ENCODE peak calls at places on chromosome X, in ten cellular contexts. One of them, this sample, is unnamed.
A peak's percentile ranks its signal among the peaks of the same experiment; 100 is the strongest.

GRCh38 chrX:17298564-17298963 is 76.4 kb upstream of the NHS start:
- DNase-seq in HS-5: no peak
- DNase-seq in ecto neural progenitor cell: no peak
- DNase-seq in iris pigment epithelial cell: no peak
- DNase-seq in HTR-8/SVneo: no peak
- DNase-seq in activated naive CD4-positive, alpha-beta T cell treated with Interleukin-2 at 50 U/mL for 16 hours: no peak
- DNase-seq in activated CD4-positive, alpha-beta T cell treated with anti-CD3 and anti-CD28 coated beads, Interleukin-2, amount 10 ng/mL, durations not matched to agents 7 days and 5 days: no peak
- DNase-seq in activated CD8-positive, alpha-beta memory T cell treated with anti-CD3 and anti-CD28 coated beads, Interleukin-2, amount 50 U/mL, for 48 hours: no peak
- DNase-seq in MCF 10A: no peak
- DNase-seq in uterus: no peak
- DNase-seq in this sample: no peak

GRCh38 chrX:145292208-145292607 is 44.9 kb downstream of the SPANXN1 start:
- DNase-seq in HTR-8/SVneo: no peak
- DNase-seq in activated CD8-positive, alpha-beta memory T cell treated with anti-CD3 and anti-CD28 coated beads, Interleukin-2, amount 50 U/mL, for 48 hours: no peak
- DNase-seq in HS-5: no peak
- DNase-seq in iris pigment epithelial cell: no peak
- DNase-seq in MCF 10A: peak; percentile 50
- DNase-seq in activated naive CD4-positive, alpha-beta T cell treated with Interleukin-2 at 50 U/mL for 16 hours: no peak
- DNase-seq in activated CD4-positive, alpha-beta T cell treated with anti-CD3 and anti-CD28 coated beads, Interleukin-2, amount 10 ng/mL, durations not matched to agents 7 days and 5 days: no peak
- DNase-seq in ecto neural progenitor cell: no peak
- DNase-seq in uterus: no peak
- DNase-seq in this sample: no peak

GRCh38 chrX:10034740-10035260 is 67.6 kb downstream of the CLDN34 start:
- DNase-seq in uterus: no peak
- DNase-seq in ecto neural progenitor cell: no peak
- DNase-seq in activated naive CD4-positive, alpha-beta T cell treated with Interleukin-2 at 50 U/mL for 16 hours: no peak
- DNase-seq in activated CD4-positive, alpha-beta T cell treated with anti-CD3 and anti-CD28 coated beads, Interleukin-2, amount 10 ng/mL, durations not matched to agents 7 days and 5 days: no peak
- DNase-seq in iris pigment epithelial cell: no peak
- DNase-seq in HTR-8/SVneo: no peak
- DNase-seq in activated CD8-positive, alpha-beta memory T cell treated with anti-CD3 and anti-CD28 coated beads, Interleukin-2, amount 50 U/mL, for 48 hours: no peak
- DNase-seq in HS-5: no peak
- DNase-seq in MCF 10A: no peak
- DNase-seq in this sample: no peak

GRCh38 chrX:72029473-72030411 is 102.0 kb downstream of the RTL5 start:
- DNase-seq in MCF 10A: peak; percentile 73
- DNase-seq in HS-5: peak; percentile 79
- DNase-seq in HTR-8/SVneo: peak; percentile 91
- DNase-seq in activated naive CD4-positive, alpha-beta T cell treated with Interleukin-2 at 50 U/mL for 16 hours: no peak
- DNase-seq in activated CD4-positive, alpha-beta T cell treated with anti-CD3 and anti-CD28 coated beads, Interleukin-2, amount 10 ng/mL, durations not matched to agents 7 days and 5 days: no peak
- DNase-seq in ecto neural progenitor cell: peak; percentile 51
- DNase-seq in activated CD8-positive, alpha-beta memory T cell treated with anti-CD3 and anti-CD28 coated beads, Interleukin-2, amount 50 U/mL, for 48 hours: no peak
- DNase-seq in iris pigment epithelial cell: peak; percentile 65
- DNase-seq in uterus: no peak
- DNase-seq in this sample: peak; percentile 58

GRCh38 chrX:97027384-97027922 is 143.7 kb downstream of the RPA4 start:
- DNase-seq in activated CD4-positive, alpha-beta T cell treated with anti-CD3 and anti-CD28 coated beads, Interleukin-2, amount 10 ng/mL, durations not matched to agents 7 days and 5 days: no peak
- DNase-seq in iris pigment epithelial cell: no peak
- DNase-seq in MCF 10A: no peak
- DNase-seq in ecto neural progenitor cell: no peak
- DNase-seq in HTR-8/SVneo: no peak
- DNase-seq in activated naive CD4-positive, alpha-beta T cell treated with Interleukin-2 at 50 U/mL for 16 hours: no peak
- DNase-seq in HS-5: no peak
- DNase-seq in uterus: no peak
- DNase-seq in activated CD8-positive, alpha-beta memory T cell treated with anti-CD3 and anti-CD28 coated beads, Interleukin-2, amount 50 U/mL, for 48 hours: no peak
- DNase-seq in this sample: no peak

GRCh38 chrX:14676431-14676830 is 147.1 kb downstream of the GLRA2 start:
- DNase-seq in uterus: no peak
- DNase-seq in activated CD8-positive, alpha-beta memory T cell treated with anti-CD3 and anti-CD28 coated beads, Interleukin-2, amount 50 U/mL, for 48 hours: no peak
- DNase-seq in iris pigment epithelial cell: peak; percentile 38
- DNase-seq in HS-5: no peak
- DNase-seq in activated CD4-positive, alpha-beta T cell treated with anti-CD3 and anti-CD28 coated beads, Interleukin-2, amount 10 ng/mL, durations not matched to agents 7 days and 5 days: no peak
- DNase-seq in activated naive CD4-positive, alpha-beta T cell treated with Interleukin-2 at 50 U/mL for 16 hours: no peak
- DNase-seq in ecto neural progenitor cell: no peak
- DNase-seq in HTR-8/SVneo: no peak
- DNase-seq in MCF 10A: peak; percentile 32
- DNase-seq in this sample: no peak

GRCh38 chrX:139823806-139824205 is 109.0 kb downstream of the ATP11C start:
- DNase-seq in MCF 10A: peak; percentile 65
- DNase-seq in iris pigment epithelial cell: peak; percentile 63
- DNase-seq in activated CD4-positive, alpha-beta T cell treated with anti-CD3 and anti-CD28 coated beads, Interleukin-2, amount 10 ng/mL, durations not matched to agents 7 days and 5 days: no peak
- DNase-seq in uterus: no peak
- DNase-seq in ecto neural progenitor cell: no peak
- DNase-seq in activated naive CD4-positive, alpha-beta T cell treated with Interleukin-2 at 50 U/mL for 16 hours: no peak
- DNase-seq in activated CD8-positive, alpha-beta memory T cell treated with anti-CD3 and anti-CD28 coated beads, Interleukin-2, amount 50 U/mL, for 48 hours: no peak
- DNase-seq in HS-5: no peak
- DNase-seq in HTR-8/SVneo: no peak
- DNase-seq in this sample: no peak

GRCh38 chrX:19670321-19670750 is 155.0 kb upstream of the MAP3K15 start:
- DNase-seq in MCF 10A: peak; percentile 53
- DNase-seq in HS-5: no peak
- DNase-seq in activated CD4-positive, alpha-beta T cell treated with anti-CD3 and anti-CD28 coated beads, Interleukin-2, amount 10 ng/mL, durations not matched to agents 7 days and 5 days: no peak
- DNase-seq in HTR-8/SVneo: no peak
- DNase-seq in activated naive CD4-positive, alpha-beta T cell treated with Interleukin-2 at 50 U/mL for 16 hours: no peak
- DNase-seq in ecto neural progenitor cell: no peak
- DNase-seq in iris pigment epithelial cell: peak; percentile 50
- DNase-seq in uterus: peak; percentile 19
- DNase-seq in activated CD8-positive, alpha-beta memory T cell treated with anti-CD3 and anti-CD28 coated beads, Interleukin-2, amount 50 U/mL, for 48 hours: no peak
- DNase-seq in this sample: no peak

GRCh38 chrX:31209005-31209612 is 137.3 kb upstream of the FTHL17 start:
- DNase-seq in HS-5: peak; percentile 11
- DNase-seq in MCF 10A: peak; percentile 22
- DNase-seq in uterus: no peak
- DNase-seq in ecto neural progenitor cell: no peak
- DNase-seq in HTR-8/SVneo: peak; percentile 25
- DNase-seq in activated naive CD4-positive, alpha-beta T cell treated with Interleukin-2 at 50 U/mL for 16 hours: no peak
- DNase-seq in iris pigment epithelial cell: peak; percentile 48
- DNase-seq in activated CD4-positive, alpha-beta T cell treated with anti-CD3 and anti-CD28 coated beads, Interleukin-2, amount 10 ng/mL, durations not matched to agents 7 days and 5 days: no peak
- DNase-seq in activated CD8-positive, alpha-beta memory T cell treated with anti-CD3 and anti-CD28 coated beads, Interleukin-2, amount 50 U/mL, for 48 hours: no peak
- DNase-seq in this sample: peak; percentile 26

GRCh38 chrX:123173833-123174232 is 10.2 kb upstream of the GRIA3 start:
- DNase-seq in iris pigment epithelial cell: no peak
- DNase-seq in activated naive CD4-positive, alpha-beta T cell treated with Interleukin-2 at 50 U/mL for 16 hours: no peak
- DNase-seq in activated CD8-positive, alpha-beta memory T cell treated with anti-CD3 and anti-CD28 coated beads, Interleukin-2, amount 50 U/mL, for 48 hours: no peak
- DNase-seq in MCF 10A: peak; percentile 30
- DNase-seq in activated CD4-positive, alpha-beta T cell treated with anti-CD3 and anti-CD28 coated beads, Interleukin-2, amount 10 ng/mL, durations not matched to agents 7 days and 5 days: no peak
- DNase-seq in HS-5: no peak
- DNase-seq in HTR-8/SVneo: no peak
- DNase-seq in ecto neural progenitor cell: no peak
- DNase-seq in uterus: no peak
- DNase-seq in this sample: no peak

GRCh38 chrX:144722307-144722706 is 525.0 kb upstream of the SPANXN1 start:
- DNase-seq in activated CD4-positive, alpha-beta T cell treated with anti-CD3 and anti-CD28 coated beads, Interleukin-2, amount 10 ng/mL, durations not matched to agents 7 days and 5 days: no peak
- DNase-seq in MCF 10A: no peak
- DNase-seq in uterus: no peak
- DNase-seq in activated CD8-positive, alpha-beta memory T cell treated with anti-CD3 and anti-CD28 coated beads, Interleukin-2, amount 50 U/mL, for 48 hours: no peak
- DNase-seq in HS-5: no peak
- DNase-seq in ecto neural progenitor cell: no peak
- DNase-seq in iris pigment epithelial cell: no peak
- DNase-seq in activated naive CD4-positive, alpha-beta T cell treated with Interleukin-2 at 50 U/mL for 16 hours: no peak
- DNase-seq in HTR-8/SVneo: no peak
- DNase-seq in this sample: no peak

GRCh38 chrX:44384688-44385338 is 41.3 kb upstream of the EFHC2 start:
- DNase-seq in activated CD8-positive, alpha-beta memory T cell treated with anti-CD3 and anti-CD28 coated beads, Interleukin-2, amount 50 U/mL, for 48 hours: no peak
- DNase-seq in HS-5: no peak
- DNase-seq in uterus: no peak
- DNase-seq in MCF 10A: no peak
- DNase-seq in iris pigment epithelial cell: no peak
- DNase-seq in ecto neural progenitor cell: no peak
- DNase-seq in activated naive CD4-positive, alpha-beta T cell treated with Interleukin-2 at 50 U/mL for 16 hours: no peak
- DNase-seq in activated CD4-positive, alpha-beta T cell treated with anti-CD3 and anti-CD28 coated beads, Interleukin-2, amount 10 ng/mL, durations not matched to agents 7 days and 5 days: no peak
- DNase-seq in HTR-8/SVneo: no peak
- DNase-seq in this sample: no peak

GRCh38 chrX:19513383-19513782 is 1.9 kb downstream of the MAP3K15 start:
- DNase-seq in HS-5: no peak
- DNase-seq in activated CD4-positive, alpha-beta T cell treated with anti-CD3 and anti-CD28 coated beads, Interleukin-2, amount 10 ng/mL, durations not matched to agents 7 days and 5 days: no peak
- DNase-seq in iris pigment epithelial cell: no peak
- DNase-seq in ecto neural progenitor cell: no peak
- DNase-seq in activated CD8-positive, alpha-beta memory T cell treated with anti-CD3 and anti-CD28 coated beads, Interleukin-2, amount 50 U/mL, for 48 hours: no peak
- DNase-seq in MCF 10A: no peak
- DNase-seq in HTR-8/SVneo: no peak
- DNase-seq in activated naive CD4-positive, alpha-beta T cell treated with Interleukin-2 at 50 U/mL for 16 hours: no peak
- DNase-seq in uterus: no peak
- DNase-seq in this sample: no peak

GRCh38 chrX:20382518-20383291 is 116.0 kb upstream of the RPS6KA3 start:
- DNase-seq in uterus: no peak
- DNase-seq in MCF 10A: peak; percentile 50
- DNase-seq in activated naive CD4-positive, alpha-beta T cell treated with Interleukin-2 at 50 U/mL for 16 hours: peak; percentile 22
- DNase-seq in iris pigment epithelial cell: no peak
- DNase-seq in HS-5: no peak
- DNase-seq in ecto neural progenitor cell: no peak
- DNase-seq in HTR-8/SVneo: no peak
- DNase-seq in activated CD4-positive, alpha-beta T cell treated with anti-CD3 and anti-CD28 coated beads, Interleukin-2, amount 10 ng/mL, durations not matched to agents 7 days and 5 days: peak; percentile 8
- DNase-seq in activated CD8-positive, alpha-beta memory T cell treated with anti-CD3 and anti-CD28 coated beads, Interleukin-2, amount 50 U/mL, for 48 hours: no peak
- DNase-seq in this sample: peak; percentile 20

GRCh38 chrX:29419774-29420553 is 795.4 kb upstream of the MAGEB2 start:
- DNase-seq in HS-5: peak; percentile 14
- DNase-seq in activated naive CD4-positive, alpha-beta T cell treated with Interleukin-2 at 50 U/mL for 16 hours: no peak
- DNase-seq in iris pigment epithelial cell: peak; percentile 80
- DNase-seq in MCF 10A: no peak
- DNase-seq in HTR-8/SVneo: peak; percentile 17
- DNase-seq in activated CD4-positive, alpha-beta T cell treated with anti-CD3 and anti-CD28 coated beads, Interleukin-2, amount 10 ng/mL, durations not matched to agents 7 days and 5 days: no peak
- DNase-seq in uterus: no peak
- DNase-seq in activated CD8-positive, alpha-beta memory T cell treated with anti-CD3 and anti-CD28 coated beads, Interleukin-2, amount 50 U/mL, for 48 hours: no peak
- DNase-seq in ecto neural progenitor cell: no peak
- DNase-seq in this sample: peak; percentile 81

GRCh38 chrX:96445531-96446065 is 239.0 kb upstream of the DIAPH2 start:
- DNase-seq in activated naive CD4-positive, alpha-beta T cell treated with Interleukin-2 at 50 U/mL for 16 hours: no peak
- DNase-seq in MCF 10A: no peak
- DNase-seq in activated CD4-positive, alpha-beta T cell treated with anti-CD3 and anti-CD28 coated beads, Interleukin-2, amount 10 ng/mL, durations not matched to agents 7 days and 5 days: no peak
- DNase-seq in HTR-8/SVneo: no peak
- DNase-seq in HS-5: no peak
- DNase-seq in uterus: no peak
- DNase-seq in iris pigment epithelial cell: no peak
- DNase-seq in activated CD8-positive, alpha-beta memory T cell treated with anti-CD3 and anti-CD28 coated beads, Interleukin-2, amount 50 U/mL, for 48 hours: no peak
- DNase-seq in ecto neural progenitor cell: no peak
- DNase-seq in this sample: no peak

GRCh38 chrX:7147431-7147977 is at the start of gene STS:
- DNase-seq in activated naive CD4-positive, alpha-beta T cell treated with Interleukin-2 at 50 U/mL for 16 hours: peak; percentile 36
- DNase-seq in MCF 10A: no peak
- DNase-seq in activated CD8-positive, alpha-beta memory T cell treated with anti-CD3 and anti-CD28 coated beads, Interleukin-2, amount 50 U/mL, for 48 hours: peak; percentile 60
- DNase-seq in HS-5: no peak
- DNase-seq in iris pigment epithelial cell: peak; percentile 34
- DNase-seq in uterus: peak; percentile 48
- DNase-seq in activated CD4-positive, alpha-beta T cell treated with anti-CD3 and anti-CD28 coated beads, Interleukin-2, amount 10 ng/mL, durations not matched to agents 7 days and 5 days: peak; percentile 14
- DNase-seq in ecto neural progenitor cell: no peak
- DNase-seq in HTR-8/SVneo: no peak
- DNase-seq in this sample: peak; percentile 1

GRCh38 chrX:12999422-12999821 is 24.5 kb downstream of the TMSB4X start:
- DNase-seq in activated naive CD4-positive, alpha-beta T cell treated with Interleukin-2 at 50 U/mL for 16 hours: peak; percentile 61
- DNase-seq in activated CD8-positive, alpha-beta memory T cell treated with anti-CD3 and anti-CD28 coated beads, Interleukin-2, amount 50 U/mL, for 48 hours: no peak
- DNase-seq in iris pigment epithelial cell: peak; percentile 50
- DNase-seq in HS-5: no peak
- DNase-seq in uterus: no peak
- DNase-seq in ecto neural progenitor cell: no peak
- DNase-seq in HTR-8/SVneo: no peak
- DNase-seq in activated CD4-positive, alpha-beta T cell treated with anti-CD3 and anti-CD28 coated beads, Interleukin-2, amount 10 ng/mL, durations not matched to agents 7 days and 5 days: peak; percentile 55
- DNase-seq in MCF 10A: no peak
- DNase-seq in this sample: no peak

GRCh38 chrX:129980043-129980442 is 2.4 kb upstream of the BCORL1 start:
- DNase-seq in uterus: peak; percentile 52
- DNase-seq in HTR-8/SVneo: no peak
- DNase-seq in iris pigment epithelial cell: no peak
- DNase-seq in ecto neural progenitor cell: peak; percentile 58
- DNase-seq in activated naive CD4-positive, alpha-beta T cell treated with Interleukin-2 at 50 U/mL for 16 hours: peak; percentile 33
- DNase-seq in activated CD4-positive, alpha-beta T cell treated with anti-CD3 and anti-CD28 coated beads, Interleukin-2, amount 10 ng/mL, durations not matched to agents 7 days and 5 days: no peak
- DNase-seq in HS-5: no peak
- DNase-seq in activated CD8-positive, alpha-beta memory T cell treated with anti-CD3 and anti-CD28 coated beads, Interleukin-2, amount 50 U/mL, for 48 hours: peak; percentile 57
- DNase-seq in MCF 10A: no peak
- DNase-seq in this sample: no peak

GRCh38 chrX:130716822-130717405 is 186.1 kb downstream of the ENOX2 start:
- DNase-seq in ecto neural progenitor cell: no peak
- DNase-seq in activated CD4-positive, alpha-beta T cell treated with anti-CD3 and anti-CD28 coated beads, Interleukin-2, amount 10 ng/mL, durations not matched to agents 7 days and 5 days: no peak
- DNase-seq in activated naive CD4-positive, alpha-beta T cell treated with Interleukin-2 at 50 U/mL for 16 hours: no peak
- DNase-seq in uterus: no peak
- DNase-seq in MCF 10A: no peak
- DNase-seq in activated CD8-positive, alpha-beta memory T cell treated with anti-CD3 and anti-CD28 coated beads, Interleukin-2, amount 50 U/mL, for 48 hours: no peak
- DNase-seq in iris pigment epithelial cell: no peak
- DNase-seq in HTR-8/SVneo: no peak
- DNase-seq in HS-5: no peak
- DNase-seq in this sample: no peak

GRCh38 chrX:122572461-122572860 is 611.6 kb upstream of the GRIA3 start:
- DNase-seq in activated CD4-positive, alpha-beta T cell treated with anti-CD3 and anti-CD28 coated beads, Interleukin-2, amount 10 ng/mL, durations not matched to agents 7 days and 5 days: no peak
- DNase-seq in HS-5: no peak
- DNase-seq in uterus: no peak
- DNase-seq in ecto neural progenitor cell: no peak
- DNase-seq in MCF 10A: peak; percentile 31
- DNase-seq in HTR-8/SVneo: no peak
- DNase-seq in activated naive CD4-positive, alpha-beta T cell treated with Interleukin-2 at 50 U/mL for 16 hours: no peak
- DNase-seq in iris pigment epithelial cell: peak; percentile 3
- DNase-seq in activated CD8-positive, alpha-beta memory T cell treated with anti-CD3 and anti-CD28 coated beads, Interleukin-2, amount 50 U/mL, for 48 hours: no peak
- DNase-seq in this sample: no peak

GRCh38 chrX:120781416-120781815 is 94.2 kb downstream of the CT47B1 start:
- DNase-seq in HTR-8/SVneo: no peak
- DNase-seq in activated CD4-positive, alpha-beta T cell treated with anti-CD3 and anti-CD28 coated beads, Interleukin-2, amount 10 ng/mL, durations not matched to agents 7 days and 5 days: no peak
- DNase-seq in HS-5: no peak
- DNase-seq in MCF 10A: peak; percentile 12
- DNase-seq in ecto neural progenitor cell: no peak
- DNase-seq in iris pigment epithelial cell: peak; percentile 80
- DNase-seq in activated CD8-positive, alpha-beta memory T cell treated with anti-CD3 and anti-CD28 coated beads, Interleukin-2, amount 50 U/mL, for 48 hours: no peak
- DNase-seq in activated naive CD4-positive, alpha-beta T cell treated with Interleukin-2 at 50 U/mL for 16 hours: no peak
- DNase-seq in uterus: no peak
- DNase-seq in this sample: peak; percentile 24

GRCh38 chrX:12139934-12140611 is 1.8 kb downstream of the FRMPD4 start:
- DNase-seq in activated CD8-positive, alpha-beta memory T cell treated with anti-CD3 and anti-CD28 coated beads, Interleukin-2, amount 50 U/mL, for 48 hours: no peak
- DNase-seq in activated CD4-positive, alpha-beta T cell treated with anti-CD3 and anti-CD28 coated beads, Interleukin-2, amount 10 ng/mL, durations not matched to agents 7 days and 5 days: no peak
- DNase-seq in HS-5: no peak
- DNase-seq in activated naive CD4-positive, alpha-beta T cell treated with Interleukin-2 at 50 U/mL for 16 hours: no peak
- DNase-seq in MCF 10A: peak; percentile 6
- DNase-seq in ecto neural progenitor cell: no peak
- DNase-seq in uterus: no peak
- DNase-seq in iris pigment epithelial cell: no peak
- DNase-seq in HTR-8/SVneo: no peak
- DNase-seq in this sample: no peak

This sample was measured in NCI-H226.